ENCODE peak calls at places on chromosome 3, in eight cellular contexts. C, Q, U, N, X, F, Y and T are unnamed samples.

GRCh38 chr3:40858364-40859115 is 333.8 kb downstream of the ZNF621 start:
- DNase-seq in F (no peak), Q (no peak), Y (no peak), X (no peak), N (no peak), U (no peak), C (no peak), T (no peak)

GRCh38 chr3:30353711-30354467 is 252.5 kb upstream of the TGFBR2 start:
- DNase-seq in Y (peak), N (no peak), Q (no peak), U (no peak), C (no peak), F (no peak), X (no peak), T (no peak)

GRCh38 chr3:28745436-28745835 is 396.8 kb upstream of the AZI2 start:
- DNase-seq in Y (no peak), N (no peak), X (no peak), C (no peak), F (no peak), U (no peak), Q (peak), T (no peak)

GRCh38 chr3:12544652-12545472 is 437 bp downstream of the MKRN2OS start:
- DNase-seq in Y (no peak), C (no peak), N (no peak), Q (no peak), X (no peak), F (no peak), U (peak), T (no peak)

GRCh38 chr3:172107403-172107802 is 68.0 kb downstream of the FNDC3B start:
- DNase-seq in C (no peak), U (no peak), N (no peak), Y (peak), Q (no peak), F (no peak), X (no peak), T (no peak)

GRCh38 chr3:139231555-139232281 is 112.1 kb upstream of the MRPS22 start:
- DNase-seq in U (no peak), C (no peak), Y (no peak), X (no peak), N (no peak), F (no peak), Q (no peak), T (no peak)

GRCh38 chr3:40308725-40309438 is 625 bp upstream of the EIF1B start:
- DNase-seq in Q (no peak), N (no peak), X (no peak), Y (no peak), F (peak), C (no peak), U (no peak), T (no peak)

GRCh38 chr3:37712918-37713819 is 148.5 kb upstream of the CTDSPL start:
- DNase-seq in N (no peak), C (no peak), U (no peak), Q (peak), Y (no peak), X (peak), F (no peak), T (no peak)

GRCh38 chr3:64047214-64047613 is 23.9 kb upstream of the PSMD6 start:
- DNase-seq in C (no peak), N (no peak), Q (no peak), Y (no peak), X (no peak), U (no peak), F (no peak), T (no peak)

GRCh38 chr3:184234224-184234623 is 4.8 kb downstream of the VWA5B2 start:
- DNase-seq in C (peak), N (no peak), F (no peak), X (peak), Q (peak), Y (no peak), U (no peak), T (no peak)

GRCh38 chr3:113166719-113167492 is 44.5 kb upstream of the BOC start:
- DNase-seq in Y (no peak), U (peak), X (no peak), F (peak), C (peak), Q (peak), N (peak), T (peak)

GRCh38 chr3:13801361-13802214 is 78.3 kb downstream of the WNT7A start:
- DNase-seq in X (no peak), N (no peak), U (no peak), C (no peak), F (no peak), Q (peak), Y (no peak), T (no peak)

GRCh38 chr3:12679468-12679867 is 15.6 kb upstream of the RAF1 start:
- DNase-seq in Q (peak), U (no peak), Y (no peak), F (no peak), X (peak), N (no peak), C (peak), T (no peak)

GRCh38 chr3:71010731-71011455 is 572.6 kb downstream of the FOXP1 start:
- DNase-seq in X (no peak), N (no peak), Q (no peak), C (no peak), Y (peak), U (no peak), F (no peak), T (no peak)

GRCh38 chr3:53192608-53193007 is 31.6 kb downstream of the PRKCD start:
- DNase-seq in X (no peak), F (no peak), Y (no peak), Q (no peak), C (no peak), U (no peak), N (no peak), T (no peak)

GRCh38 chr3:104635872-104636580 is 730.7 kb upstream of the ALCAM start:
- DNase-seq in C (no peak), F (peak), N (no peak), X (no peak), Q (peak), U (peak), Y (no peak), T (peak)

GRCh38 chr3:62252614-62253147 is 120.7 kb downstream of the FEZF2 start:
- DNase-seq in X (peak), C (no peak), Y (no peak), Q (peak), U (no peak), F (no peak), N (no peak), T (no peak)

GRCh38 chr3:58658508-58658907 is 8.1 kb downstream of the FAM3D start:
- DNase-seq in Q (no peak), U (no peak), F (no peak), C (no peak), Y (no peak), X (no peak), N (no peak), T (no peak)

GRCh38 chr3:167350245-167350862 is 29.7 kb downstream of the ZBBX start:
- DNase-seq in C (no peak), Q (no peak), N (peak), F (peak), U (no peak), Y (no peak), X (peak), T (no peak)

GRCh38 chr3:89692601-89693000 is 585.2 kb downstream of the EPHA3 start:
- DNase-seq in N (no peak), Y (no peak), F (no peak), U (no peak), C (no peak), X (no peak), Q (no peak), T (no peak)

GRCh38 chr3:195123196-195123805 is 147.7 kb downstream of the XXYLT1 start:
- DNase-seq in N (no peak), F (peak), Y (no peak), C (no peak), U (peak), X (no peak), Q (no peak), T (peak)

GRCh38 chr3:197216169-197216860 is 82.1 kb downstream of the DLG1 start:
- DNase-seq in Y (no peak), F (no peak), Q (peak), N (no peak), U (no peak), X (peak), C (peak), T (no peak)

GRCh38 chr3:195757827-195758226 is 37.0 kb downstream of the MUC20 start:
- DNase-seq in U (no peak), C (no peak), Q (no peak), Y (no peak), X (no peak), N (no peak), F (no peak), T (no peak)

GRCh38 chr3:65279225-65279624 is 591.4 kb upstream of the ADAMTS9 start:
- DNase-seq in F (no peak), N (no peak), Y (no peak), Q (no peak), U (no peak), X (no peak), C (no peak), T (no peak)

GRCh38 chr3:69791919-69792399 is 52.7 kb downstream of the MITF start:
- DNase-seq in Y (no peak), Q (peak), X (peak), U (no peak), F (peak), C (no peak), N (no peak), T (no peak)

GRCh38 chr3:39138804-39139415 is 14.5 kb downstream of the CSRNP1 start:
- DNase-seq in U (peak), C (no peak), X (no peak), Q (no peak), N (peak), Y (no peak), F (no peak), T (peak)

GRCh38 chr3:184327171-184327570 is 10.2 kb upstream of the FAM131A start:
- DNase-seq in N (no peak), Q (no peak), U (no peak), Y (no peak), C (no peak), X (no peak), F (no peak), T (no peak)

GRCh38 chr3:32593903-32594525 is 23.4 kb upstream of the DYNC1LI1 start:
- DNase-seq in X (no peak), N (no peak), C (peak), Y (no peak), Q (peak), U (no peak), F (no peak), T (no peak)

GRCh38 chr3:43858052-43858701 is 167.4 kb downstream of the ABHD5 start:
- DNase-seq in Y (no peak), C (no peak), F (peak), X (no peak), N (no peak), Q (no peak), U (peak), T (peak)

GRCh38 chr3:131655076-131655685 is 152.4 kb upstream of the MRPL3 start:
- DNase-seq in U (no peak), Q (peak), X (no peak), F (no peak), Y (no peak), N (no peak), C (peak), T (no peak)

GRCh38 chr3:183698318-183698731 is 728 bp downstream of the YEATS2 start:
- DNase-seq in U (no peak), C (no peak), X (no peak), Q (peak), F (peak), Y (peak), N (peak), T (no peak)

GRCh38 chr3:147930417-147930816 is 521.3 kb downstream of the ZIC1 start:
- DNase-seq in X (peak), N (no peak), Q (peak), U (no peak), F (no peak), Y (no peak), C (no peak), T (no peak)

GRCh38 chr3:9028134-9028533 is 64.9 kb upstream of the RAD18 start:
- DNase-seq in X (peak), F (no peak), Y (no peak), Q (peak), U (no peak), N (peak), C (peak), T (no peak)